ENCODE peak calls at places on chromosomes 7 and 10, in nine cellular contexts. V is mammary epithelial cell, G is tibial artery, E is cardiac muscle cell, Q is A549, S is mesenchymal stem cell, A is kidney, Z is AG04450, I is endothelial cell of umbilical vein. L is an unnamed sample.
A peak's percentile ranks its signal among the peaks of the same experiment; 100 is the strongest.

GRCh38 chr10:85604136-85604725 is 762.4 kb downstream of the GRID1 start:
- DNase-seq in G (no peak), Z (no peak), V (no peak), S (no peak), I (no peak), Q (no peak), A (no peak), E (no peak), L (no peak)

GRCh38 chr10:83603708-83604107 is 535.6 kb upstream of the GHITM start:
- DNase-seq in Q (no peak), E (peak; percentile 57), I (peak; percentile 53), G (no peak), V (no peak), A (no peak), Z (no peak), S (peak; percentile 74), L (no peak)

GRCh38 chr10:26448706-26449435 is 10.7 kb downstream of the APBB1IP start:
- DNase-seq in I (no peak), Z (no peak), G (no peak), V (no peak), Q (no peak), E (no peak), S (no peak), A (no peak), L (no peak)

GRCh38 chr7:90225601-90226000 is 14.1 kb downstream of the STEAP2 start:
- DNase-seq in Q (no peak), A (no peak), Z (no peak), V (no peak), I (no peak), G (no peak), S (no peak), E (no peak), L (no peak)

GRCh38 chr7:133984023-133984422 is 143.1 kb upstream of the LRGUK start:
- DNase-seq in V (peak; percentile 32), I (no peak), S (no peak), E (peak; percentile 28), A (no peak), G (no peak), Q (no peak), Z (no peak), L (peak; percentile 52)

GRCh38 chr7:11730725-11731124 is 101.3 kb downstream of the THSD7A start:
- DNase-seq in A (no peak), V (no peak), Q (no peak), Z (no peak), E (no peak), S (no peak), G (no peak), I (no peak), L (no peak)

GRCh38 chr7:136018104-136018503 is 40.9 kb upstream of the MTPN start:
- DNase-seq in A (no peak), S (no peak), Z (no peak), E (peak; percentile 12), V (peak; percentile 20), G (no peak), Q (no peak), I (no peak), L (no peak)

GRCh38 chr7:51022821-51023220 is 240.1 kb upstream of the GRB10 start:
- DNase-seq in G (no peak), I (no peak), Q (no peak), Z (no peak), A (no peak), E (no peak), S (no peak), V (no peak), L (no peak)

GRCh38 chr7:4840097-4840501 is 21.7 kb downstream of the PAPOLB start:
- DNase-seq in E (no peak), Z (no peak), G (no peak), S (no peak), V (no peak), Q (no peak), I (no peak), A (no peak), L (peak; percentile 6)

GRCh38 chr7:96823274-96823673 is 113.6 kb upstream of the SEM1 start:
- DNase-seq in S (no peak), G (no peak), Z (no peak), Q (no peak), E (peak; percentile 2), I (no peak), A (no peak), V (peak; percentile 88), L (no peak)

GRCh38 chr7:142626420-142627035 is 122.7 kb upstream of the PRSS1 start:
- DNase-seq in Q (peak; percentile 48), V (peak; percentile 17), A (no peak), S (peak; percentile 7), Z (no peak), E (peak; percentile 44), I (peak; percentile 45), G (peak; percentile 44), L (peak; percentile 73)

GRCh38 chr7:55185941-55186609 is 167.3 kb downstream of the EGFR start:
- DNase-seq in E (peak; percentile 73), I (peak; percentile 42), Z (peak; percentile 76), V (peak; percentile 97), G (no peak), Q (peak; percentile 85), S (peak; percentile 84), A (no peak), L (no peak)

GRCh38 chr7:63925262-63925625 is 73.4 kb upstream of the ZNF722 start:
- DNase-seq in Q (no peak), G (no peak), S (no peak), A (no peak), V (no peak), Z (no peak), E (no peak), I (no peak), L (no peak)

GRCh38 chr7:74405191-74405898 is 48.4 kb upstream of the GTF2IRD1 start:
- DNase-seq in I (no peak), E (no peak), V (no peak), S (no peak), G (peak; percentile 11), Q (peak; percentile 49), A (peak; percentile 67), Z (no peak), L (peak; percentile 89)

GRCh38 chr10:87921934-87922688 is 58.7 kb downstream of the PTEN start:
- DNase-seq in E (no peak), V (no peak), A (no peak), Q (no peak), I (no peak), Z (no peak), G (no peak), S (peak; percentile 18), L (no peak)

GRCh38 chr7:90345548-90346319 is 782 bp upstream of the GTPBP10 start:
- DNase-seq in Q (peak; percentile 27), E (peak; percentile 64), S (peak; percentile 57), V (peak; percentile 56), G (no peak), A (no peak), Z (no peak), I (peak; percentile 60), L (peak; percentile 37)

GRCh38 chr10:113958631-113959382 is 84.9 kb upstream of the ADRB1 start:
- DNase-seq in G (peak; percentile 32), Q (peak; percentile 90), A (peak; percentile 80), E (peak; percentile 89), Z (peak; percentile 72), V (peak; percentile 86), S (peak; percentile 98), I (peak; percentile 14), L (no peak)

DNA sequence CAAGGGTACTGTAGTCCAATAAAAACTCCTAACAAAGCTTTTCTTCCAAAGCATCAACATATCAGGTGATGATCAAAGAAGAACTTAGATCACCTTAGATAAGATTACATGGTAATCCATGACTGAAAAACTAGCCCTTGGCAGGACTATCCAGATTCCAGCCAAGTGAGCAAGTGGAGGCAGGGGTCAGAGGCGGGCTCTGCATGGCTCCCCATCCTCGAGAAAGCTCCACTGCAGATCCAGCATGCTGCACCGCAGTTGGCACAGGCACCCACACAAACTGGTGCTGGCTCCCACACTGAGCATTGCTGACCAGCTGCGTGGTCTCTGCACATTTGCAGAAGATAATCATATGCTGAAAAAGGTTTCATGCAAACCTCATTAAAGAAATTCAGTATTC is 10.1 kb downstream of the PSAP start:
- DNase-seq in V (no peak), I (no peak), E (no peak), A (peak; percentile 41), S (no peak), Q (no peak), Z (no peak), G (no peak), L (no peak)
- H3K27ac ChIP-seq in V (peak overlapping the region; percentile 12), I (no peak overlapping the region), E (peak overlapping the region; percentile 77), A (no peak overlapping the region), S (no peak overlapping the region), Q (no peak overlapping the region), Z (no peak overlapping the region), G (peak overlapping the region; percentile 34), L (no peak overlapping the region)

GRCh38 chr10:4073912-4074311 is 288.9 kb upstream of the KLF6 start:
- DNase-seq in G (peak; percentile 72), A (peak; percentile 76), E (peak; percentile 85), V (peak; percentile 53), Q (no peak), S (peak; percentile 79), Z (no peak), I (peak; percentile 64), L (no peak)
- H3K27ac ChIP-seq in G (peak overlapping the region; percentile 67), A (no peak overlapping the region), E (no peak overlapping the region), V (peak overlapping the region; percentile 71), Q (no peak overlapping the region), S (no peak overlapping the region), Z (no peak overlapping the region), I (peak overlapping the region; percentile 12), L (no peak overlapping the region)

DNA sequence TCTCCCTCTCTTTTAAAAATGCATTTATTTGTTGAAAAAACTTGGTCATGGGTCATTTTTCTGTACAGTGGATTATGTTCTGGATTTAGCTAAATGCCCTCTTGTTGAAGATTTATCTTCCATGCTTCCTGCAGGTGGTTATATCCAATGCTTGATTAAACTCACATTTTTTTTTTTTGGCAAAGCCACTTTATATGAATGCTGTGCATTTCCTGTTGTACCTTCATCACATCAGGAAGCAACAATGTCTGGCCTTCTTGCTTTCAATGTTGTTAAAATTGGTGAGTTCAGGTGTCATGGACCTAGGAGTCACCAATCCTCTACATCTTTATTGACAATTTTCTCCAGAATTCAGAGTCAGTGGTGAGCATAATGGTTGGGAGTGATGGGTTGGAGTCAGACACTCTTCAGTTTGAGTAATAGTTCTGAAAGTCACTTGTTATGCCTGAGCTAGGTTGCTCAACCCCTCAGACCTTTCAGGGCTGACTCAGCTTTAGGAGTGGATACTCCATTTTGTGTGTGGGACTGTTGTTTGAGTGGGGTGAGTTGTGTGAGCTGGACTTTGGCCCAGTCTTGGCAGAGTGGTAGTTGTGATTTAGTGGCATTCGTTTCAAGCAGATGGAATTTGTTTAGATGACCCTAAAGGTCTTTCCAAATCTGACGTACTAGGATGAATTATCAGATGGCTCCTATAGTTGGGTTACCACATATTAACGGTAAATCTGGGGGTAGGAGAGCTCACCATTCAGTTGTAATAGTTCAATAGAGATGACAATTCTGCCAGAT is 213.5 kb upstream of the ZNF32 start:
- DNase-seq in S (peak; percentile 82), Z (peak; percentile 84), E (peak; percentile 89), A (no peak), I (peak; percentile 87), Q (peak; percentile 28), G (peak; percentile 73), V (no peak), L (no peak)
- H3K27ac ChIP-seq in S (peak overlapping the region; percentile 35), Z (peak overlapping the region; percentile 58), E (no peak overlapping the region), A (no peak overlapping the region), I (peak overlapping the region; percentile 93), Q (no peak overlapping the region), G (peak overlapping the region; percentile 86), V (no peak overlapping the region), L (no peak overlapping the region)

DNA sequence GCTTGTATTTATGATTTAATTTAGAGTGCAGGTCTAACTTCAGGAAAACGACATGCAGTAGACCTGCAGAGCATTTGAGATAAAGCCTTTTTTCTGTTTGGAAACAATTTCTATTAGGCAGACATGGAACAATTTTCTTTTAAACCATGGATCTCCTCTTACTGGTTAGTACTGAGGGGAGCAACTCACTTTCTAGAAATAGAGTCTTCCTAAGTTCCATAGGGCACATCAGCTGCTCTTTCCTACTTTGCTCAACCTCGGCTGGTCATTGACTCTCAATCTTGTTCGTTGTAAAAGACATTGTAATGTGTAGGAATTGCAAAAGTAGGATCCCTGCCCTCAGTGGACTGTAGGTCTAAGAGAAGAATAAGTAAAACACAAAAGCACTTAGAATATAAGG is 58.0 kb downstream of the PLXDC2 start:
- DNase-seq in G (no peak), V (no peak), Q (no peak), E (no peak), I (no peak), A (no peak), S (no peak), Z (no peak), L (no peak)
- H3K27ac ChIP-seq in G (no peak overlapping the region), V (no peak overlapping the region), Q (no peak overlapping the region), E (no peak overlapping the region), I (no peak overlapping the region), A (no peak overlapping the region), S (no peak overlapping the region), Z (no peak overlapping the region), L (no peak overlapping the region)